ENCODE peak calls at places on chromosomes 2 and 18, in four cellular contexts. O is body of pancreas; A is stimulated activated CD4-positive, alpha-beta T cell treated with anti-CD3 and anti-CD28 coated beads, Interleukin-1b, Interleukin-23, amount 100 ng/mL, for 24 hours; Z is naive thymus-derived CD8-positive, alpha-beta T cell. E is an unnamed sample.
A peak's percentile ranks its signal among the peaks of the same experiment; 100 is the strongest.

GRCh38 chr2:54471221-54471711 is 15.1 kb downstream of the SPTBN1 start:
- DNase-seq in Z (no peak), A (no peak), O (peak; percentile 12), E (peak; percentile 79)

GRCh38 chr2:83596592-83597339 is 862.3 kb downstream of the SUCLG1 start:
- DNase-seq in O (no peak), Z (no peak), A (no peak), E (no peak)

GRCh38 chr2:159213296-159213695 is 73.2 kb downstream of the WDSUB1 start:
- DNase-seq in A (no peak), Z (no peak), O (no peak), E (no peak)

GRCh38 chr18:77320960-77321559 is 71.4 kb downstream of the GALR1 start:
- DNase-seq in Z (no peak), A (no peak), O (no peak), E (no peak)

GRCh38 chr2:184646177-184646576 is 47.8 kb downstream of the ZNF804A start:
- DNase-seq in O (no peak), A (no peak), Z (no peak), E (no peak)

GRCh38 chr2:43707255-43707654 is 31.0 kb upstream of the C1GALT1C1L start:
- DNase-seq in A (no peak), O (peak; percentile 30), Z (no peak), E (no peak)

GRCh38 chr2:49583010-49583409 is 428.7 kb upstream of the FSHR start:
- DNase-seq in Z (no peak), A (no peak), O (no peak), E (no peak)

GRCh38 chr2:152861349-152861942 is 143.0 kb downstream of the ARL6IP6 start:
- DNase-seq in O (peak; percentile 44), A (no peak), Z (no peak), E (no peak)

GRCh38 chr2:122363885-122364284 is 608.4 kb downstream of the TSN start:
- DNase-seq in O (no peak), A (no peak), Z (no peak), E (no peak)

GRCh38 chr2:42359304-42359749 is 1.7 kb downstream of the COX7A2L start:
- DNase-seq in Z (no peak), O (no peak), A (no peak), E (no peak)

GRCh38 chr18:9701604-9702324 is 6.3 kb upstream of the RAB31 start:
- DNase-seq in O (no peak), A (no peak), Z (no peak), E (no peak)

E was measured in NCI-H446.